ENCODE peak calls at places on chromosome 21, in eight cellular contexts. One of them, this sample, is unnamed.

GRCh38 chr21:36551731-36552457 is 72.0 kb upstream of the CLDN14 start:
- DNase-seq in LoVo: no peak
- DNase-seq in GM06990: no peak
- DNase-seq in activated CD4-positive, alpha-beta T cell treated with anti-CD3 and anti-CD28 coated beads, Interleukin-2, amount 50 U/mL, for 24 hours: no peak
- DNase-seq in RWPE2: no peak
- DNase-seq in ovary: no peak
- DNase-seq in activated naive CD8-positive, alpha-beta T cell treated with anti-CD3 and anti-CD28 coated beads, Interleukin-2, amount 50 U/mL, for 24 hours: no peak
- DNase-seq in stimulated activated CD8-positive, alpha-beta memory T cell treated with anti-CD3 and anti-CD28 coated beads, Interleukin-2, amount 100 ng/mL, for 48 hours: no peak
- DNase-seq in this sample: no peak

GRCh38 chr21:34705032-34705431 is 36.2 kb downstream of the CLIC6 start:
- DNase-seq in LoVo: no peak
- DNase-seq in GM06990: no peak
- DNase-seq in activated CD4-positive, alpha-beta T cell treated with anti-CD3 and anti-CD28 coated beads, Interleukin-2, amount 50 U/mL, for 24 hours: no peak
- DNase-seq in RWPE2: no peak
- DNase-seq in ovary: no peak
- DNase-seq in activated naive CD8-positive, alpha-beta T cell treated with anti-CD3 and anti-CD28 coated beads, Interleukin-2, amount 50 U/mL, for 24 hours: no peak
- DNase-seq in stimulated activated CD8-positive, alpha-beta memory T cell treated with anti-CD3 and anti-CD28 coated beads, Interleukin-2, amount 100 ng/mL, for 48 hours: no peak
- DNase-seq in this sample: no peak

GRCh38 chr21:20388400-20388799 is 609.8 kb upstream of the NCAM2 start:
- DNase-seq in LoVo: no peak
- DNase-seq in GM06990: no peak
- DNase-seq in activated CD4-positive, alpha-beta T cell treated with anti-CD3 and anti-CD28 coated beads, Interleukin-2, amount 50 U/mL, for 24 hours: no peak
- DNase-seq in RWPE2: no peak
- DNase-seq in ovary: no peak
- DNase-seq in activated naive CD8-positive, alpha-beta T cell treated with anti-CD3 and anti-CD28 coated beads, Interleukin-2, amount 50 U/mL, for 24 hours: no peak
- DNase-seq in stimulated activated CD8-positive, alpha-beta memory T cell treated with anti-CD3 and anti-CD28 coated beads, Interleukin-2, amount 100 ng/mL, for 48 hours: no peak
- DNase-seq in this sample: no peak

GRCh38 chr21:44365251-44365966 is 12.0 kb downstream of the TRPM2 start:
- DNase-seq in LoVo: no peak
- DNase-seq in GM06990: no peak
- DNase-seq in activated CD4-positive, alpha-beta T cell treated with anti-CD3 and anti-CD28 coated beads, Interleukin-2, amount 50 U/mL, for 24 hours: no peak
- DNase-seq in RWPE2: peak; percentile 33
- DNase-seq in ovary: no peak
- DNase-seq in activated naive CD8-positive, alpha-beta T cell treated with anti-CD3 and anti-CD28 coated beads, Interleukin-2, amount 50 U/mL, for 24 hours: no peak
- DNase-seq in stimulated activated CD8-positive, alpha-beta memory T cell treated with anti-CD3 and anti-CD28 coated beads, Interleukin-2, amount 100 ng/mL, for 48 hours: no peak
- DNase-seq in this sample: no peak

GRCh38 chr21:35376406-35377135 is 327.5 kb upstream of the RUNX1 start:
- DNase-seq in LoVo: no peak
- DNase-seq in GM06990: no peak
- DNase-seq in activated CD4-positive, alpha-beta T cell treated with anti-CD3 and anti-CD28 coated beads, Interleukin-2, amount 50 U/mL, for 24 hours: no peak
- DNase-seq in RWPE2: no peak
- DNase-seq in ovary: no peak
- DNase-seq in activated naive CD8-positive, alpha-beta T cell treated with anti-CD3 and anti-CD28 coated beads, Interleukin-2, amount 50 U/mL, for 24 hours: no peak
- DNase-seq in stimulated activated CD8-positive, alpha-beta memory T cell treated with anti-CD3 and anti-CD28 coated beads, Interleukin-2, amount 100 ng/mL, for 48 hours: no peak
- DNase-seq in this sample: no peak

GRCh38 chr21:31476551-31477120 is 132.6 kb upstream of the TIAM1 start:
- DNase-seq in LoVo: no peak
- DNase-seq in GM06990: no peak
- DNase-seq in activated CD4-positive, alpha-beta T cell treated with anti-CD3 and anti-CD28 coated beads, Interleukin-2, amount 50 U/mL, for 24 hours: no peak
- DNase-seq in RWPE2: no peak
- DNase-seq in ovary: no peak
- DNase-seq in activated naive CD8-positive, alpha-beta T cell treated with anti-CD3 and anti-CD28 coated beads, Interleukin-2, amount 50 U/mL, for 24 hours: no peak
- DNase-seq in stimulated activated CD8-positive, alpha-beta memory T cell treated with anti-CD3 and anti-CD28 coated beads, Interleukin-2, amount 100 ng/mL, for 48 hours: no peak
- DNase-seq in this sample: no peak

GRCh38 chr21:44872568-44873355 is 728 bp downstream of the PTTG1IP start:
- DNase-seq in LoVo: no peak
- DNase-seq in GM06990: no peak
- DNase-seq in activated CD4-positive, alpha-beta T cell treated with anti-CD3 and anti-CD28 coated beads, Interleukin-2, amount 50 U/mL, for 24 hours: no peak
- DNase-seq in RWPE2: peak; percentile 65
- DNase-seq in ovary: peak; percentile 33
- DNase-seq in activated naive CD8-positive, alpha-beta T cell treated with anti-CD3 and anti-CD28 coated beads, Interleukin-2, amount 50 U/mL, for 24 hours: no peak
- DNase-seq in stimulated activated CD8-positive, alpha-beta memory T cell treated with anti-CD3 and anti-CD28 coated beads, Interleukin-2, amount 100 ng/mL, for 48 hours: no peak
- DNase-seq in this sample: no peak

GRCh38 chr21:27043377-27043776 is 76.5 kb upstream of the ADAMTS5 start:
- DNase-seq in LoVo: no peak
- DNase-seq in GM06990: no peak
- DNase-seq in activated CD4-positive, alpha-beta T cell treated with anti-CD3 and anti-CD28 coated beads, Interleukin-2, amount 50 U/mL, for 24 hours: no peak
- DNase-seq in RWPE2: no peak
- DNase-seq in ovary: no peak
- DNase-seq in activated naive CD8-positive, alpha-beta T cell treated with anti-CD3 and anti-CD28 coated beads, Interleukin-2, amount 50 U/mL, for 24 hours: no peak
- DNase-seq in stimulated activated CD8-positive, alpha-beta memory T cell treated with anti-CD3 and anti-CD28 coated beads, Interleukin-2, amount 100 ng/mL, for 48 hours: no peak
- DNase-seq in this sample: no peak

GRCh38 chr21:36319767-36320420 is at the start of gene MORC3:
- DNase-seq in LoVo: peak; percentile 99
- DNase-seq in GM06990: peak; percentile 100
- DNase-seq in activated CD4-positive, alpha-beta T cell treated with anti-CD3 and anti-CD28 coated beads, Interleukin-2, amount 50 U/mL, for 24 hours: peak; percentile 98
- DNase-seq in RWPE2: peak; percentile 96
- DNase-seq in ovary: peak; percentile 97
- DNase-seq in activated naive CD8-positive, alpha-beta T cell treated with anti-CD3 and anti-CD28 coated beads, Interleukin-2, amount 50 U/mL, for 24 hours: peak; percentile 99
- DNase-seq in stimulated activated CD8-positive, alpha-beta memory T cell treated with anti-CD3 and anti-CD28 coated beads, Interleukin-2, amount 100 ng/mL, for 48 hours: peak; percentile 98
- DNase-seq in this sample: peak; percentile 99

GRCh38 chr21:31865429-31865970 is 7.3 kb upstream of the HUNK start:
- DNase-seq in LoVo: no peak
- DNase-seq in GM06990: no peak
- DNase-seq in activated CD4-positive, alpha-beta T cell treated with anti-CD3 and anti-CD28 coated beads, Interleukin-2, amount 50 U/mL, for 24 hours: no peak
- DNase-seq in RWPE2: no peak
- DNase-seq in ovary: no peak
- DNase-seq in activated naive CD8-positive, alpha-beta T cell treated with anti-CD3 and anti-CD28 coated beads, Interleukin-2, amount 50 U/mL, for 24 hours: no peak
- DNase-seq in stimulated activated CD8-positive, alpha-beta memory T cell treated with anti-CD3 and anti-CD28 coated beads, Interleukin-2, amount 100 ng/mL, for 48 hours: no peak
- DNase-seq in this sample: no peak

This sample was measured in mesothelial cell of epicardium.